ENCODE peak calls at places on chromosomes 4 and X, in seven cellular contexts. One of them, this sample, is unnamed.

GRCh38 chr4:35175894-35176293 is 1068.4 kb downstream of the ARAP2 start:
- DNase-seq in heart left ventricle: no peak
- DNase-seq in thoracic aorta: no peak
- DNase-seq in bronchial epithelial cell: no peak
- DNase-seq in activated naive CD4-positive, alpha-beta T cell: no peak
- DNase-seq in Caco-2: no peak
- DNase-seq in heart right ventricle: no peak
- DNase-seq in this sample: no peak

GRCh38 chr4:139540161-139540560 is 15.9 kb downstream of the SETD7 start:
- DNase-seq in heart left ventricle: no peak
- DNase-seq in thoracic aorta: no peak
- DNase-seq in bronchial epithelial cell: no peak
- DNase-seq in activated naive CD4-positive, alpha-beta T cell: no peak
- DNase-seq in Caco-2: no peak
- DNase-seq in heart right ventricle: no peak
- DNase-seq in this sample: no peak

GRCh38 chr4:78520808-78521226 is 30.8 kb upstream of the ANXA3 start:
- DNase-seq in heart left ventricle: no peak
- DNase-seq in thoracic aorta: no peak
- DNase-seq in bronchial epithelial cell: no peak
- DNase-seq in activated naive CD4-positive, alpha-beta T cell: no peak
- DNase-seq in Caco-2: no peak
- DNase-seq in heart right ventricle: no peak
- DNase-seq in this sample: no peak

GRCh38 chr4:139977838-139978604 is 176.0 kb downstream of the MAML3 start:
- DNase-seq in heart left ventricle: no peak
- DNase-seq in thoracic aorta: no peak
- DNase-seq in bronchial epithelial cell: no peak
- DNase-seq in activated naive CD4-positive, alpha-beta T cell: no peak
- DNase-seq in Caco-2: no peak
- DNase-seq in heart right ventricle: no peak
- DNase-seq in this sample: no peak

GRCh38 chrX:103404225-103405008 is 28.1 kb downstream of the BEX3 start:
- DNase-seq in heart left ventricle: peak
- DNase-seq in thoracic aorta: peak
- DNase-seq in bronchial epithelial cell: peak
- DNase-seq in activated naive CD4-positive, alpha-beta T cell: no peak
- DNase-seq in Caco-2: peak
- DNase-seq in heart right ventricle: peak
- DNase-seq in this sample: no peak

GRCh38 chrX:8319359-8319758 is 145.3 kb upstream of the VCX3B start:
- DNase-seq in heart left ventricle: no peak
- DNase-seq in thoracic aorta: no peak
- DNase-seq in bronchial epithelial cell: no peak
- DNase-seq in activated naive CD4-positive, alpha-beta T cell: no peak
- DNase-seq in Caco-2: no peak
- DNase-seq in heart right ventricle: no peak
- DNase-seq in this sample: no peak

GRCh38 chr4:2402053-2402452 is 16.4 kb downstream of the ZFYVE28 start:
- DNase-seq in heart left ventricle: peak
- DNase-seq in thoracic aorta: no peak
- DNase-seq in bronchial epithelial cell: peak
- DNase-seq in activated naive CD4-positive, alpha-beta T cell: no peak
- DNase-seq in Caco-2: peak
- DNase-seq in heart right ventricle: peak
- DNase-seq in this sample: no peak

GRCh38 chr4:123110685-123111084 is 188.3 kb upstream of the NUDT6 start:
- DNase-seq in heart left ventricle: no peak
- DNase-seq in thoracic aorta: no peak
- DNase-seq in bronchial epithelial cell: peak
- DNase-seq in activated naive CD4-positive, alpha-beta T cell: no peak
- DNase-seq in Caco-2: no peak
- DNase-seq in heart right ventricle: no peak
- DNase-seq in this sample: no peak

GRCh38 chr4:111854494-111855087 is 290.7 kb upstream of the FAM241A start:
- DNase-seq in heart left ventricle: no peak
- DNase-seq in thoracic aorta: no peak
- DNase-seq in bronchial epithelial cell: peak
- DNase-seq in activated naive CD4-positive, alpha-beta T cell: no peak
- DNase-seq in Caco-2: no peak
- DNase-seq in heart right ventricle: peak
- DNase-seq in this sample: no peak

GRCh38 chrX:129777218-129777768 is 2.5 kb upstream of the SASH3 start:
- DNase-seq in heart left ventricle: peak
- DNase-seq in thoracic aorta: no peak
- DNase-seq in bronchial epithelial cell: peak
- DNase-seq in activated naive CD4-positive, alpha-beta T cell: peak
- DNase-seq in Caco-2: no peak
- DNase-seq in heart right ventricle: peak
- DNase-seq in this sample: no peak

GRCh38 chrX:21374994-21375794 is 976 bp downstream of the CNKSR2 start:
- DNase-seq in heart left ventricle: peak
- DNase-seq in thoracic aorta: no peak
- DNase-seq in bronchial epithelial cell: no peak
- DNase-seq in activated naive CD4-positive, alpha-beta T cell: no peak
- DNase-seq in Caco-2: no peak
- DNase-seq in heart right ventricle: no peak
- DNase-seq in this sample: no peak

GRCh38 chr4:111789901-111790640 is 355.2 kb upstream of the FAM241A start:
- DNase-seq in heart left ventricle: no peak
- DNase-seq in thoracic aorta: no peak
- DNase-seq in bronchial epithelial cell: no peak
- DNase-seq in activated naive CD4-positive, alpha-beta T cell: no peak
- DNase-seq in Caco-2: no peak
- DNase-seq in heart right ventricle: no peak
- DNase-seq in this sample: no peak

GRCh38 chr4:90570615-90571014 is 443.4 kb downstream of the CCSER1 start:
- DNase-seq in heart left ventricle: no peak
- DNase-seq in thoracic aorta: no peak
- DNase-seq in bronchial epithelial cell: no peak
- DNase-seq in activated naive CD4-positive, alpha-beta T cell: no peak
- DNase-seq in Caco-2: no peak
- DNase-seq in heart right ventricle: no peak
- DNase-seq in this sample: no peak

GRCh38 chrX:55640854-55641253 is 17.7 kb downstream of the FOXR2 start:
- DNase-seq in heart left ventricle: no peak
- DNase-seq in thoracic aorta: no peak
- DNase-seq in bronchial epithelial cell: no peak
- DNase-seq in activated naive CD4-positive, alpha-beta T cell: no peak
- DNase-seq in Caco-2: no peak
- DNase-seq in heart right ventricle: no peak
- DNase-seq in this sample: no peak

GRCh38 chr4:79661196-79661595 is 253.2 kb upstream of the GK2 start:
- DNase-seq in heart left ventricle: no peak
- DNase-seq in thoracic aorta: no peak
- DNase-seq in bronchial epithelial cell: peak
- DNase-seq in activated naive CD4-positive, alpha-beta T cell: no peak
- DNase-seq in Caco-2: no peak
- DNase-seq in heart right ventricle: no peak
- DNase-seq in this sample: no peak

GRCh38 chr4:174136013-174136412 is 147.5 kb downstream of the FBXO8 start:
- DNase-seq in heart left ventricle: no peak
- DNase-seq in thoracic aorta: no peak
- DNase-seq in bronchial epithelial cell: no peak
- DNase-seq in activated naive CD4-positive, alpha-beta T cell: no peak
- DNase-seq in Caco-2: no peak
- DNase-seq in heart right ventricle: no peak
- DNase-seq in this sample: no peak

GRCh38 chrX:15873566-15873965 is 19.0 kb upstream of the AP1S2 start:
- DNase-seq in heart left ventricle: no peak
- DNase-seq in thoracic aorta: no peak
- DNase-seq in bronchial epithelial cell: no peak
- DNase-seq in activated naive CD4-positive, alpha-beta T cell: no peak
- DNase-seq in Caco-2: no peak
- DNase-seq in heart right ventricle: no peak
- DNase-seq in this sample: no peak

GRCh38 chr4:107279729-107280128 is 243.6 kb upstream of the DKK2 start:
- DNase-seq in heart left ventricle: no peak
- DNase-seq in thoracic aorta: no peak
- DNase-seq in bronchial epithelial cell: peak
- DNase-seq in activated naive CD4-positive, alpha-beta T cell: no peak
- DNase-seq in Caco-2: no peak
- DNase-seq in heart right ventricle: no peak
- DNase-seq in this sample: no peak

GRCh38 chr4:116870667-116871066 is 214.7 kb downstream of the TRAM1L1 start:
- DNase-seq in heart left ventricle: no peak
- DNase-seq in thoracic aorta: no peak
- DNase-seq in bronchial epithelial cell: no peak
- DNase-seq in activated naive CD4-positive, alpha-beta T cell: no peak
- DNase-seq in Caco-2: no peak
- DNase-seq in heart right ventricle: no peak
- DNase-seq in this sample: no peak